ENCODE peak calls at places on chromosomes 11 and 22, in seven cellular contexts. E, I, K, F, T, Y and M are unnamed samples. For H3K27me3, the result is how much of the 10 kb centered on the place peaks cover.

GRCh38 chr11:75151346-75152047 is 590 bp downstream of the SLCO2B1 start:
- DNase-seq in K (no peak), E (no peak), T (no peak), I (peak), Y (no peak), F (no peak), M (no peak)

GRCh38 chr11:17722000-17722643 is 2.8 kb downstream of the MYOD1 start:
- DNase-seq in E (peak), I (no peak), K (no peak), Y (peak), F (peak), T (no peak), M (no peak)

GRCh38 chr22:49764151-49764581 is 63.5 kb downstream of the BRD1 start:
- DNase-seq in F (peak), K (no peak), E (no peak), T (no peak), I (no peak), Y (no peak), M (peak)

GRCh38 chr11:35725880-35726279 is 63.3 kb downstream of the TRIM44 start:
- DNase-seq in F (no peak), E (peak), K (no peak), T (no peak), Y (peak), I (no peak), M (no peak)

GRCh38 chr11:75574698-75575265 is 12.7 kb downstream of the SERPINH1 start:
- DNase-seq in K (no peak), F (peak), E (no peak), Y (no peak), I (no peak), T (no peak), M (no peak)

GRCh38 chr22:42473484-42474193 is 41.4 kb upstream of the NFAM1 start:
- DNase-seq in F (peak), K (peak), E (peak), Y (peak), T (peak), I (peak), M (peak)

GRCh38 chr11:57778318-57779037 is 16.9 kb downstream of the CTNND1 start:
- DNase-seq in T (peak), I (peak), K (peak), Y (peak), E (peak), F (peak), M (peak)

GRCh38 chr11:13335319-13335718 is 57.7 kb downstream of the BMAL1 start:
- DNase-seq in T (no peak), E (peak), Y (peak), F (peak), K (peak), I (peak), M (peak)

GRCh38 chr11:45921561-45922424 is 663 bp upstream of the LARGE2 start:
- DNase-seq in T (peak), E (no peak), I (peak), F (peak), K (peak), Y (no peak), M (no peak)

GRCh38 chr22:17924735-17925727 is 99.3 kb downstream of the MICAL3 start:
- DNase-seq in E (no peak), K (no peak), Y (no peak), T (peak), F (no peak), I (no peak), M (no peak)

GRCh38 chr11:47270331-47271271 is 668 bp downstream of the MADD start:
- DNase-seq in K (no peak), F (peak), I (peak), T (no peak), Y (peak), E (peak), M (peak)

GRCh38 chr22:17853066-17853465 is 78.8 kb upstream of the BID start:
- DNase-seq in F (no peak), Y (no peak), E (no peak), T (no peak), I (no peak), K (no peak), M (no peak)

GRCh38 chr22:29098296-29098695 is 25.5 kb downstream of the KREMEN1 start:
- DNase-seq in T (no peak), Y (no peak), E (no peak), K (no peak), F (no peak), I (no peak), M (no peak)

GRCh38 chr22:37681556-37682049 is 4.5 kb upstream of the NOL12 start:
- DNase-seq in T (peak), F (peak), K (peak), E (peak), Y (peak), I (peak), M (peak)

GRCh38 chr11:126318642-126319373 is 14.9 kb downstream of the DCPS start:
- DNase-seq in I (no peak), F (peak), T (no peak), E (peak), Y (peak), K (no peak), M (no peak)

GRCh38 chr11:75204012-75204674 is 36.4 kb upstream of the TPBGL start:
- DNase-seq in Y (no peak), T (no peak), F (no peak), I (no peak), K (no peak), E (no peak), M (no peak)

GRCh38 chr11:19258651-19259230 is 18.0 kb upstream of the E2F8 start:
- DNase-seq in E (no peak), T (no peak), K (no peak), I (no peak), F (no peak), Y (no peak), M (no peak)

GRCh38 chr22:22388494-22388893 is 120.0 kb downstream of the ZNF280B start:
- DNase-seq in T (no peak), Y (no peak), I (no peak), K (no peak), E (no peak), F (no peak), M (no peak)

GRCh38 chr11:3162410-3163240 is 2.5 kb downstream of the OSBPL5 start:
- DNase-seq in F (no peak), E (no peak), I (no peak), Y (no peak), K (no peak), T (no peak), M (peak)

GRCh38 chr11:134995746-134996145 is 583.7 kb upstream of the B3GAT1 start:
- DNase-seq in I (no peak), K (no peak), Y (no peak), E (no peak), F (no peak), T (no peak), M (no peak)

GRCh38 chr11:69049490-69049867 is 747 bp downstream of the TPCN2 start:
- DNase-seq in T (no peak), Y (no peak), K (no peak), F (peak), E (no peak), I (no peak), M (no peak)

GRCh38 chr22:45617948-45618347 is 53.7 kb upstream of the ATXN10 start:
- DNase-seq in K (no peak), T (no peak), E (no peak), Y (no peak), F (no peak), I (no peak), M (no peak)
- H3K27me3 ChIP-seq in K (under half), T (under half), E (under half), Y (under half), F (under half), I (under half), M (under half)

DNA sequence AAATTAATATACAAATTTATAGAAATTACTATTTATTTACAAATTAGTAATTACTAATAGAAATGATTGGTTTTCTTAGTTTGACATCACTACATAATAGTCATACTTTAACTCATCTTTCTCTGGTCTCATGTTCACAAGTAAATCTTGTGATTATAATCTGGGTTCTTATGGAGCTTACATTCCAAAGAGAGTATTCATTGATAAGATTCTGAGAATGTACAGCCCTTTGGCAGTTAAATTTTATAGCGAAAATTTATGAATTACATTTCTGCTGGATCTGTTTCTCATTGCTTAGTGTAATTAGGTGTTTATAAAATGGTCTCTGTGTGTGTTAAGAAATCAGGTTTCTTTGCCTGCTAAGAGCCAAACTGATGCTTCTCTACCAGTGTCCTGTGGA is 175.2 kb downstream of the TMEM135 start:
- DNase-seq in F (no peak), T (no peak), I (no peak), E (peak), K (no peak), Y (peak), M (no peak)
- H3K4me3 ChIP-seq in F (no peak), T (no peak), I (no peak), E (no peak), K (no peak), Y (no peak), M (no peak)

GRCh38 chr22:48084041-48084748 is 1321.7 kb downstream of the TBC1D22A start:
- DNase-seq in Y (no peak), K (no peak), E (no peak), F (no peak), T (no peak), I (no peak), M (no peak)
- H3K27me3 ChIP-seq in Y (under half), K (under half), E (under half), F (under half), T (half or more), I (under half), M (under half)

DNA sequence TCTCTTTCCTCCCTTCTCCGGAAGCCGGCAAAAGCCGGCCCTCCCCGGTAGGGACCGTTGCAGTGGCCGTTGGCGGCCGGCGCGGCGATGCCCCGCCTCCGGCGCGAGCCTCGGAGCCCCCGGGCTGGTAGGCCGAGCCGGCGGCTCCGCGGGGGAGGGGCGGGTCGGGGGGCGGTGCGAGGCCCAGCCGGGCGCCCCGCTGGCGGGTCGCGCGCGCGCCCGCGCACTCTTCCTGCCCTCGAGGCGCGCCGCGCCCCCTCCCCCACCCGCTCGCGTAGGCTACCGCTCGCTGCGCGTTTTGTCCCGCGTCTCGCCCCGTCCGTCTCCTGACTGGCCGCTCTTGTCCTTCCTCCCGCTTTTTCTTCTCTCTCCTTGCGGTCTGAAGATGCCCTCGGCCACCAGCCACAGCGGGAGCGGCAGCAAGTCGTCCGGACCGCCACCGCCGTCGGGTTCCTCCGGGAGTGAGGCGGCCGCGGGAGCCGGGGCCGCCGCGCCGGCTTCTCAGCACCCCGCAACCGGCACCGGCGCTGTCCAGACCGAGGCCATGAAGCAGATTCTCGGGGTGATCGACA is 591 bp downstream of the CAPRIN1 start:
- DNase-seq in F (peak), Y (peak), T (peak), K (peak), E (peak), I (peak), M (peak)
- H3K4me3 ChIP-seq in F (peak), Y (peak), T (peak), K (peak), E (peak), I (peak), M (peak)

GRCh38 chr11:118806400-118806799 is 15.4 kb upstream of the DDX6 start:
- DNase-seq in T (no peak), F (no peak), E (no peak), I (no peak), K (no peak), Y (no peak), M (no peak)
- H3K27me3 ChIP-seq in T (under half), F (under half), E (under half), I (under half), K (under half), Y (under half), M (under half)

GRCh38 chr22:46432164-46433068 is 96.9 kb downstream of the TRMU start:
- DNase-seq in I (peak), K (no peak), E (no peak), T (no peak), Y (no peak), F (no peak), M (no peak)
- H3K4me3 ChIP-seq in I (peak), K (no peak), E (no peak), T (no peak), Y (no peak), F (no peak), M (no peak)

GRCh38 chr11:70678931-70679900 is 280.9 kb downstream of the CTTN start:
- DNase-seq in F (no peak), T (no peak), K (no peak), I (no peak), E (no peak), Y (no peak), M (no peak)
- H3K27me3 ChIP-seq in F (under half), T (under half), K (under half), I (under half), E (under half), Y (under half), M (under half)